ENCODE peak calls at places on chromosome 22, in five cellular contexts. One of them, this sample, is unnamed.

GRCh38 chr22:39839198-39839597 is 54.4 kb downstream of the ENTHD1 start:
- DNase-seq in AG04450: no peak
- DNase-seq in pancreas: no peak
- DNase-seq in heart left ventricle: no peak
- DNase-seq in gastrocnemius medialis: no peak
- DNase-seq in this sample: no peak

GRCh38 chr22:38455530-38456271 is 702 bp upstream of the KCNJ4 start:
- DNase-seq in AG04450: no peak
- DNase-seq in pancreas: peak; percentile 62
- DNase-seq in heart left ventricle: peak; percentile 61
- DNase-seq in gastrocnemius medialis: no peak
- DNase-seq in this sample: no peak

GRCh38 chr22:20316844-20317401 is 2.9 kb downstream of the DGCR6L start:
- DNase-seq in AG04450: no peak
- DNase-seq in pancreas: no peak
- DNase-seq in heart left ventricle: no peak
- DNase-seq in gastrocnemius medialis: no peak
- DNase-seq in this sample: no peak

GRCh38 chr22:31944700-31945477 is 554 bp downstream of the YWHAH start:
- DNase-seq in AG04450: no peak
- DNase-seq in pancreas: peak; percentile 82
- DNase-seq in heart left ventricle: peak; percentile 78
- DNase-seq in gastrocnemius medialis: no peak
- DNase-seq in this sample: no peak

GRCh38 chr22:40463727-40464126 is 93.3 kb downstream of the SGSM3 start:
- DNase-seq in AG04450: no peak
- DNase-seq in pancreas: no peak
- DNase-seq in heart left ventricle: no peak
- DNase-seq in gastrocnemius medialis: no peak
- DNase-seq in this sample: no peak

GRCh38 chr22:38315801-38316339 is 1.4 kb downstream of the CSNK1E start:
- DNase-seq in AG04450: no peak
- DNase-seq in pancreas: no peak
- DNase-seq in heart left ventricle: no peak
- DNase-seq in gastrocnemius medialis: no peak
- DNase-seq in this sample: no peak

GRCh38 chr22:19739448-19739895 is 16.1 kb downstream of the GP1BB start:
- DNase-seq in AG04450: no peak
- DNase-seq in pancreas: no peak
- DNase-seq in heart left ventricle: no peak
- DNase-seq in gastrocnemius medialis: no peak
- DNase-seq in this sample: no peak

GRCh38 chr22:30309981-30310672 is 16.6 kb downstream of the TBC1D10A start:
- DNase-seq in AG04450: no peak
- DNase-seq in pancreas: no peak
- DNase-seq in heart left ventricle: peak; percentile 46
- DNase-seq in gastrocnemius medialis: peak; percentile 28
- DNase-seq in this sample: no peak

GRCh38 chr22:18110194-18110943 is at the start of gene TUBA8:
- DNase-seq in AG04450: no peak
- DNase-seq in pancreas: peak; percentile 81
- DNase-seq in heart left ventricle: peak; percentile 79
- DNase-seq in gastrocnemius medialis: peak; percentile 84
- DNase-seq in this sample: no peak

GRCh38 chr22:45997775-45998637 is 21.0 kb upstream of the WNT7B start:
- DNase-seq in AG04450: no peak
- DNase-seq in pancreas: peak; percentile 53
- DNase-seq in heart left ventricle: peak; percentile 37
- DNase-seq in gastrocnemius medialis: peak; percentile 50
- DNase-seq in this sample: no peak

GRCh38 chr22:27730649-27731433 is 70.7 kb downstream of the MN1 start:
- DNase-seq in AG04450: no peak
- DNase-seq in pancreas: no peak
- DNase-seq in heart left ventricle: no peak
- DNase-seq in gastrocnemius medialis: no peak
- DNase-seq in this sample: no peak

GRCh38 chr22:36317658-36318271 is 64.8 kb downstream of the APOL1 start:
- DNase-seq in AG04450: no peak
- DNase-seq in pancreas: no peak
- DNase-seq in heart left ventricle: no peak
- DNase-seq in gastrocnemius medialis: peak; percentile 87
- DNase-seq in this sample: no peak

GRCh38 chr22:17430298-17430900 is 61.1 kb downstream of the CECR2 start:
- DNase-seq in AG04450: no peak
- DNase-seq in pancreas: no peak
- DNase-seq in heart left ventricle: peak; percentile 36
- DNase-seq in gastrocnemius medialis: peak; percentile 78
- DNase-seq in this sample: no peak

GRCh38 chr22:28006271-28006670 is 87.2 kb upstream of the PITPNB start:
- DNase-seq in AG04450: no peak
- DNase-seq in pancreas: no peak
- DNase-seq in heart left ventricle: no peak
- DNase-seq in gastrocnemius medialis: no peak
- DNase-seq in this sample: no peak

GRCh38 chr22:32720924-32721323 is 80.6 kb upstream of the TIMP3 start:
- DNase-seq in AG04450: no peak
- DNase-seq in pancreas: no peak
- DNase-seq in heart left ventricle: no peak
- DNase-seq in gastrocnemius medialis: no peak
- DNase-seq in this sample: no peak

GRCh38 chr22:36816338-36816634 is 549 bp downstream of the PVALB start:
- DNase-seq in AG04450: no peak
- DNase-seq in pancreas: no peak
- DNase-seq in heart left ventricle: no peak
- DNase-seq in gastrocnemius medialis: no peak
- DNase-seq in this sample: no peak

GRCh38 chr22:50087646-50088045 is 2.2 kb upstream of the MOV10L1 start:
- DNase-seq in AG04450: no peak
- DNase-seq in pancreas: no peak
- DNase-seq in heart left ventricle: no peak
- DNase-seq in gastrocnemius medialis: no peak
- DNase-seq in this sample: no peak

GRCh38 chr22:40451230-40451629 is 80.8 kb downstream of the SGSM3 start:
- DNase-seq in AG04450: no peak
- DNase-seq in pancreas: no peak
- DNase-seq in heart left ventricle: no peak
- DNase-seq in gastrocnemius medialis: no peak
- DNase-seq in this sample: no peak

GRCh38 chr22:29109853-29110252 is 37.0 kb downstream of the KREMEN1 start:
- DNase-seq in AG04450: no peak
- DNase-seq in pancreas: no peak
- DNase-seq in heart left ventricle: no peak
- DNase-seq in gastrocnemius medialis: no peak
- DNase-seq in this sample: no peak

GRCh38 chr22:18078329-18079041 is 695 bp downstream of the PEX26 start:
- DNase-seq in AG04450: no peak
- DNase-seq in pancreas: peak; percentile 80
- DNase-seq in heart left ventricle: peak; percentile 58
- DNase-seq in gastrocnemius medialis: peak; percentile 67
- DNase-seq in this sample: no peak

GRCh38 chr22:37126383-37126782 is 16.9 kb upstream of the TMPRSS6 start:
- DNase-seq in AG04450: no peak
- DNase-seq in pancreas: no peak
- DNase-seq in heart left ventricle: no peak
- DNase-seq in gastrocnemius medialis: no peak
- DNase-seq in this sample: no peak

GRCh38 chr22:27382947-27383346 is 418.6 kb downstream of the MN1 start:
- DNase-seq in AG04450: no peak
- DNase-seq in pancreas: no peak
- DNase-seq in heart left ventricle: no peak
- DNase-seq in gastrocnemius medialis: no peak
- DNase-seq in this sample: no peak

GRCh38 chr22:25182131-25183110 is 17.2 kb upstream of the CRYBB3 start:
- DNase-seq in AG04450: no peak
- DNase-seq in pancreas: no peak
- DNase-seq in heart left ventricle: no peak
- DNase-seq in gastrocnemius medialis: no peak
- DNase-seq in this sample: no peak

GRCh38 chr22:26377170-26377825 is 51.8 kb upstream of the ASPHD2 start:
- DNase-seq in AG04450: no peak
- DNase-seq in pancreas: no peak
- DNase-seq in heart left ventricle: no peak
- DNase-seq in gastrocnemius medialis: no peak
- DNase-seq in this sample: no peak

GRCh38 chr22:28410050-28410816 is 269.4 kb downstream of the TTC28 start:
- DNase-seq in AG04450: no peak
- DNase-seq in pancreas: no peak
- DNase-seq in heart left ventricle: no peak
- DNase-seq in gastrocnemius medialis: no peak
- DNase-seq in this sample: no peak

GRCh38 chr22:50329236-50329635 is 2.4 kb upstream of the DENND6B start:
- DNase-seq in AG04450: no peak
- DNase-seq in pancreas: no peak
- DNase-seq in heart left ventricle: peak; percentile 13
- DNase-seq in gastrocnemius medialis: no peak
- DNase-seq in this sample: no peak

GRCh38 chr22:37121887-37122591 is 12.5 kb upstream of the TMPRSS6 start:
- DNase-seq in AG04450: no peak
- DNase-seq in pancreas: no peak
- DNase-seq in heart left ventricle: no peak
- DNase-seq in gastrocnemius medialis: no peak
- DNase-seq in this sample: no peak

GRCh38 chr22:36457688-36458450 is 23.6 kb downstream of the TXN2 start:
- DNase-seq in AG04450: no peak
- DNase-seq in pancreas: no peak
- DNase-seq in heart left ventricle: peak; percentile 85
- DNase-seq in gastrocnemius medialis: peak; percentile 42
- DNase-seq in this sample: no peak

GRCh38 chr22:18076060-18076497 is 1.7 kb upstream of the PEX26 start:
- DNase-seq in AG04450: peak; percentile 80
- DNase-seq in pancreas: no peak
- DNase-seq in heart left ventricle: peak; percentile 69
- DNase-seq in gastrocnemius medialis: peak; percentile 76
- DNase-seq in this sample: no peak

GRCh38 chr22:28245579-28246224 is 326.6 kb upstream of the PITPNB start:
- DNase-seq in AG04450: no peak
- DNase-seq in pancreas: no peak
- DNase-seq in heart left ventricle: no peak
- DNase-seq in gastrocnemius medialis: no peak
- DNase-seq in this sample: no peak

GRCh38 chr22:49044091-49044490 is 783.6 kb downstream of the BRD1 start:
- DNase-seq in AG04450: no peak
- DNase-seq in pancreas: no peak
- DNase-seq in heart left ventricle: no peak
- DNase-seq in gastrocnemius medialis: no peak
- DNase-seq in this sample: no peak

GRCh38 chr22:31451709-31452571 is 37.7 kb downstream of the EIF4ENIF1 start:
- DNase-seq in AG04450: peak; percentile 1
- DNase-seq in pancreas: no peak
- DNase-seq in heart left ventricle: no peak
- DNase-seq in gastrocnemius medialis: no peak
- DNase-seq in this sample: no peak

GRCh38 chr22:38413085-38414008 is 41.7 kb downstream of the KCNJ4 start:
- DNase-seq in AG04450: no peak
- DNase-seq in pancreas: peak; percentile 68
- DNase-seq in heart left ventricle: peak; percentile 64
- DNase-seq in gastrocnemius medialis: no peak
- DNase-seq in this sample: no peak

GRCh38 chr22:27880778-27881394 is 38.2 kb downstream of the PITPNB start:
- DNase-seq in AG04450: peak; percentile 72
- DNase-seq in pancreas: no peak
- DNase-seq in heart left ventricle: no peak
- DNase-seq in gastrocnemius medialis: no peak
- DNase-seq in this sample: peak; percentile 54

GRCh38 chr22:27784099-27784446 is 17.5 kb downstream of the MN1 start:
- DNase-seq in AG04450: no peak
- DNase-seq in pancreas: no peak
- DNase-seq in heart left ventricle: no peak
- DNase-seq in gastrocnemius medialis: no peak
- DNase-seq in this sample: no peak

GRCh38 chr22:27732841-27733240 is 68.7 kb downstream of the MN1 start:
- DNase-seq in AG04450: no peak
- DNase-seq in pancreas: no peak
- DNase-seq in heart left ventricle: no peak
- DNase-seq in gastrocnemius medialis: no peak
- DNase-seq in this sample: no peak

GRCh38 chr22:46106279-46107022 is 43.9 kb upstream of the PPARA start:
- DNase-seq in AG04450: no peak
- DNase-seq in pancreas: no peak
- DNase-seq in heart left ventricle: no peak
- DNase-seq in gastrocnemius medialis: peak; percentile 47
- DNase-seq in this sample: no peak

GRCh38 chr22:22171357-22172218 is 73.0 kb upstream of the VPREB1 start:
- DNase-seq in AG04450: no peak
- DNase-seq in pancreas: no peak
- DNase-seq in heart left ventricle: no peak
- DNase-seq in gastrocnemius medialis: no peak
- DNase-seq in this sample: no peak
- TF ChIP-seq CTCF in AG04450: peak; percentile 41
- TF ChIP-seq CTCF in pancreas: no peak
- TF ChIP-seq CTCF in heart left ventricle: no peak
- TF ChIP-seq CTCF in gastrocnemius medialis: no peak
- TF ChIP-seq CTCF in this sample: peak; percentile 49

GRCh38 chr22:35016909-35017308 is 49.0 kb upstream of the ISX start:
- DNase-seq in AG04450: no peak
- DNase-seq in pancreas: no peak
- DNase-seq in heart left ventricle: no peak
- DNase-seq in gastrocnemius medialis: no peak
- DNase-seq in this sample: no peak
- TF ChIP-seq CTCF in AG04450: no peak
- TF ChIP-seq CTCF in pancreas: no peak
- TF ChIP-seq CTCF in heart left ventricle: no peak
- TF ChIP-seq CTCF in gastrocnemius medialis: no peak
- TF ChIP-seq CTCF in this sample: no peak

DNA sequence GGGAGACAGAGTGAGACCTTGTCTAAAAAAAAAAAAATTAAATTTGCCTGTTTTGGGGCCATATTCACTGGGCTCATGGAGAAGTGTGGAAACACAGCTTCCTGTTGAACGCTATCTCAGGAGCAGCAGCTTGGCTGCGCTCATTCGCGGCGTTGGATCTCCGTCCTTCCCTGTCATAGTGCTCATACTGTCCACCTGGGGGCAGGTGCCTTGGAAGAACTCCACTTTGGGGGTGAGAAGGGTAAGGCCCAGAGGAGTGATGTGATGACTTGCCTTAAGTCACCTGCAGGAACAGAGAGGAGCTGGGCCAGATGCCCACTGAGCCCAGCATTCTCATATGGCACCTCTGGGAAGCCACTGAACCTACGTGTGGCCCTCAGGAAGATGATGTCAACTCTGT is 82.8 kb downstream of the CABIN1 start:
- DNase-seq in AG04450: no peak
- DNase-seq in pancreas: no peak
- DNase-seq in heart left ventricle: no peak
- DNase-seq in gastrocnemius medialis: no peak
- DNase-seq in this sample: no peak
- TF ChIP-seq CTCF in AG04450: no peak
- TF ChIP-seq CTCF in pancreas: no peak
- TF ChIP-seq CTCF in heart left ventricle: no peak
- TF ChIP-seq CTCF in gastrocnemius medialis: no peak
- TF ChIP-seq CTCF in this sample: no peak

GRCh38 chr22:21450320-21450831 is 16.8 kb upstream of the TMEM191C start:
- DNase-seq in AG04450: no peak
- DNase-seq in pancreas: peak; percentile 50
- DNase-seq in heart left ventricle: no peak
- DNase-seq in gastrocnemius medialis: no peak
- DNase-seq in this sample: no peak
- TF ChIP-seq CTCF in AG04450: peak; percentile 6
- TF ChIP-seq CTCF in pancreas: no peak
- TF ChIP-seq CTCF in heart left ventricle: no peak
- TF ChIP-seq CTCF in gastrocnemius medialis: no peak
- TF ChIP-seq CTCF in this sample: no peak

This sample was measured in retinal pigment epithelial cell.